ENCODE peak calls at places on chromosomes 2 and 18, in seven cellular contexts. O is IMR-90, T is adrenal gland, M is GM18507, N is HT1080, A is A549, I is GM23338. S is an unnamed sample.

GRCh38 chr18:67583621-67584020 is 67.1 kb upstream of the DSEL start:
- DNase-seq in O (peak), T (no peak), M (no peak), N (no peak), A (no peak), I (no peak), S (peak)

GRCh38 chr2:128455710-128456050 is 137.0 kb upstream of the HS6ST1 start:
- DNase-seq in O (no peak), T (no peak), M (no peak), N (no peak), A (no peak), I (no peak), S (no peak)

GRCh38 chr2:11073251-11073650 is 82.0 kb upstream of the SLC66A3 start:
- DNase-seq in O (peak), T (peak), M (no peak), N (no peak), A (peak), I (peak), S (no peak)

GRCh38 chr2:114940785-114941458 is 498.5 kb downstream of the DPP10 start:
- DNase-seq in O (no peak), T (no peak), M (no peak), N (no peak), A (no peak), I (no peak), S (no peak)

GRCh38 chr18:51623653-51624052 is 426.2 kb upstream of the MEX3C start:
- DNase-seq in O (no peak), T (no peak), M (no peak), N (peak), A (no peak), I (no peak), S (no peak)

GRCh38 chr2:96933528-96933927 is 52.9 kb downstream of the FAM178B start:
- DNase-seq in O (no peak), T (no peak), M (no peak), N (no peak), A (no peak), I (no peak), S (no peak)

GRCh38 chr2:236691799-236692167 is 122.2 kb downstream of the ACKR3 start:
- DNase-seq in O (no peak), T (no peak), M (no peak), N (no peak), A (no peak), I (no peak), S (no peak)

GRCh38 chr2:181258761-181259160 is 198.4 kb upstream of the ITGA4 start:
- DNase-seq in O (peak), T (no peak), M (no peak), N (peak), A (peak), I (no peak), S (peak)

GRCh38 chr2:72745679-72746368 is 80.0 kb downstream of the EXOC6B start:
- DNase-seq in O (peak), T (no peak), M (no peak), N (peak), A (peak), I (peak), S (peak)

GRCh38 chr18:11654736-11655604 is 34.1 kb upstream of the GNAL start:
- DNase-seq in O (peak), T (peak), M (peak), N (no peak), A (peak), I (peak), S (peak)

GRCh38 chr2:23137161-23137560 is 247.8 kb upstream of the KLHL29 start:
- DNase-seq in O (no peak), T (no peak), M (no peak), N (no peak), A (no peak), I (peak), S (no peak)

GRCh38 chr2:226561962-226562361 is 237.7 kb downstream of the IRS1 start:
- DNase-seq in O (peak), T (no peak), M (no peak), N (peak), A (no peak), I (no peak), S (no peak)

GRCh38 chr18:48868468-48869466 is 82.0 kb downstream of the SMAD7 start:
- DNase-seq in O (peak), T (no peak), M (peak), N (peak), A (peak), I (no peak), S (no peak)

GRCh38 chr2:15241929-15242328 is 319.2 kb downstream of the NBAS start:
- DNase-seq in O (no peak), T (no peak), M (no peak), N (no peak), A (no peak), I (no peak), S (peak)

S was measured in adipocyte.